ENCODE peak calls at places on chromosomes 12 and 14, in six cellular contexts. N is effector memory CD8-positive, alpha-beta T cell; A is IMR-90; V is A673; G is AG04450; I is ELR. P is an unnamed sample.

GRCh38 chr12:105935106-105935505 is 203.6 kb downstream of the NUAK1 start:
- DNase-seq in N (no peak), A (peak; percentile 29), V (no peak), G (no peak), I (no peak), P (no peak)

GRCh38 chr14:105138021-105138541 is 30.5 kb downstream of the JAG2 start:
- DNase-seq in N (no peak), A (no peak), V (no peak), G (no peak), I (no peak), P (no peak)

GRCh38 chr12:118355838-118356237 is 16.9 kb downstream of the TAOK3 start:
- DNase-seq in N (no peak), A (no peak), V (no peak), G (no peak), I (no peak), P (no peak)

GRCh38 chr14:69423279-69423678 is 24.8 kb downstream of the SLC39A9 start:
- DNase-seq in N (no peak), A (peak; percentile 43), V (no peak), G (no peak), I (no peak), P (no peak)

GRCh38 chr12:57624441-57625220 is 8.4 kb downstream of the B4GALNT1 start:
- DNase-seq in N (no peak), A (no peak), V (no peak), G (no peak), I (no peak), P (no peak)

GRCh38 chr12:52278931-52279682 is 4.7 kb downstream of the KRT86 start:
- DNase-seq in N (peak; percentile 55), A (peak; percentile 65), V (peak; percentile 67), G (peak; percentile 38), I (peak; percentile 81), P (peak; percentile 78)

GRCh38 chr14:105059917-105060565 is 5.2 kb downstream of the GPR132 start:
- DNase-seq in N (no peak), A (no peak), V (no peak), G (no peak), I (no peak), P (no peak)

GRCh38 chr12:4451694-4452093 is 6.1 kb upstream of the FGF6 start:
- DNase-seq in N (no peak), A (no peak), V (no peak), G (no peak), I (no peak), P (no peak)

GRCh38 chr14:102304611-102305506 is at the start of gene MOK:
- DNase-seq in N (peak; percentile 97), A (peak; percentile 95), V (peak; percentile 98), G (peak; percentile 92), I (peak; percentile 98), P (peak; percentile 98)

GRCh38 chr12:55515696-55516095 is 23.5 kb downstream of the OR6C68 start:
- DNase-seq in N (no peak), A (no peak), V (no peak), G (no peak), I (peak; percentile 10), P (no peak)

GRCh38 chr12:32365473-32366064 is 33.8 kb upstream of the FGD4 start:
- DNase-seq in N (peak; percentile 14), A (peak; percentile 82), V (peak; percentile 80), G (peak; percentile 47), I (peak; percentile 80), P (no peak)

GRCh38 chr12:113587720-113588119 is 116.0 kb upstream of the LHX5 start:
- DNase-seq in N (no peak), A (no peak), V (no peak), G (no peak), I (no peak), P (no peak)

GRCh38 chr14:100522616-100523021 is 64.6 kb downstream of the BEGAIN start:
- DNase-seq in N (no peak), A (no peak), V (peak; percentile 66), G (no peak), I (no peak), P (peak; percentile 7)

GRCh38 chr14:76309572-76310551 is 66.1 kb upstream of the ESRRB start:
- DNase-seq in N (no peak), A (no peak), V (no peak), G (no peak), I (no peak), P (no peak)

GRCh38 chr12:49673446-49674317 is 33.5 kb downstream of the FMNL3 start:
- DNase-seq in N (no peak), A (peak; percentile 94), V (no peak), G (peak; percentile 88), I (peak; percentile 84), P (no peak)

GRCh38 chr12:121784460-121784859 is 9.0 kb downstream of the RHOF start:
- DNase-seq in N (no peak), A (peak; percentile 93), V (no peak), G (no peak), I (peak; percentile 98), P (no peak)

GRCh38 chr12:107657133-107657532 is 28.5 kb upstream of the PWP1 start:
- DNase-seq in N (no peak), A (no peak), V (no peak), G (no peak), I (no peak), P (no peak)

GRCh38 chr14:66143387-66144112 is 342.6 kb upstream of the CCDC196 start:
- DNase-seq in N (no peak), A (no peak), V (no peak), G (no peak), I (no peak), P (no peak)

GRCh38 chr12:57758566-57759359 is 3.9 kb downstream of the MARCHF9 start:
- DNase-seq in N (no peak), A (no peak), V (no peak), G (no peak), I (no peak), P (no peak)

GRCh38 chr12:41663487-41664258 is 475.6 kb downstream of the PDZRN4 start:
- DNase-seq in N (no peak), A (peak; percentile 20), V (peak; percentile 73), G (no peak), I (peak; percentile 27), P (no peak)

GRCh38 chr12:3667485-3667884 is 85.4 kb downstream of the CRACR2A start:
- DNase-seq in N (no peak), A (no peak), V (no peak), G (no peak), I (no peak), P (no peak)